ENCODE peak calls at places on chromosomes 13 and 19, in four cellular contexts. J is stimulated activated CD4-positive, alpha-beta T cell treated with anti-CD3 and anti-CD28 coated beads, TNF-alpha, amount 100 ng/mL, for 1 hour; B is globus pallidus; T is activated CD4-positive, CD25-positive, alpha-beta regulatory T cell treated with anti-CD3 and anti-CD28 coated beads, Interleukin-2, amount 50 U/mL, for 16 hours. G is an unnamed sample.

GRCh38 chr13:102089177-102089576 is 312.7 kb downstream of the FGF14 start:
- DNase-seq in B (no peak), J (no peak), T (no peak), G (no peak)

GRCh38 chr13:108629353-108629752 is at the start of gene MYO16:
- DNase-seq in T (no peak), J (no peak), B (no peak), G (no peak)

GRCh38 chr19:17194608-17195007 is 20.5 kb upstream of the USE1 start:
- DNase-seq in T (no peak), B (no peak), J (no peak), G (no peak)

GRCh38 chr19:29845576-29846176 is 33.9 kb downstream of the CCNE1 start:
- DNase-seq in J (no peak), T (no peak), B (peak; percentile 27), G (no peak)

GRCh38 chr13:103883152-103883551 is 816.9 kb upstream of the SLC10A2 start:
- DNase-seq in T (no peak), J (no peak), B (peak; percentile 92), G (peak; percentile 91)

GRCh38 chr13:43057653-43058317 is 34.4 kb downstream of the DNAJC15 start:
- DNase-seq in B (no peak), T (no peak), J (no peak), G (no peak)

GRCh38 chr13:93953856-93954255 is 525.6 kb downstream of the DCT start:
- DNase-seq in B (no peak), J (no peak), T (no peak), G (no peak)

GRCh38 chr13:27041341-27041740 is 130.3 kb downstream of the USP12 start:
- DNase-seq in T (no peak), J (no peak), B (no peak), G (no peak)

GRCh38 chr19:4596033-4596904 is 36.8 kb upstream of the SEMA6B start:
- DNase-seq in T (no peak), J (no peak), B (no peak), G (no peak)

GRCh38 chr13:24085662-24086061 is 74.9 kb upstream of the SPATA13 start:
- DNase-seq in B (no peak), T (no peak), J (no peak), G (no peak)

GRCh38 chr19:40642062-40642706 is 41.0 kb downstream of the LTBP4 start:
- DNase-seq in B (no peak), J (no peak), T (no peak), G (no peak)

GRCh38 chr13:51033431-51034185 is 77.5 kb downstream of the C13orf42 start:
- DNase-seq in J (no peak), T (no peak), B (no peak), G (no peak)

GRCh38 chr19:6707658-6708018 is 12.8 kb downstream of the C3 start:
- DNase-seq in B (no peak), J (no peak), T (no peak), G (no peak)

GRCh38 chr19:47608074-47608907 is 643 bp upstream of the BICRA start:
- DNase-seq in J (peak; percentile 98), B (peak; percentile 96), T (peak; percentile 86), G (peak; percentile 95)

GRCh38 chr13:36357692-36358091 is 11.5 kb upstream of the SPART start:
- DNase-seq in T (no peak), B (no peak), J (no peak), G (no peak)

GRCh38 chr19:539429-540030 is 4.3 kb upstream of the GZMM start:
- DNase-seq in J (no peak), B (no peak), T (no peak), G (no peak)

GRCh38 chr13:40058757-40059236 is 403.3 kb downstream of the COG6 start:
- DNase-seq in J (no peak), B (no peak), T (no peak), G (no peak)

GRCh38 chr19:35066691-35067563 is 25.4 kb downstream of the HPN start:
- DNase-seq in J (peak; percentile 94), B (peak; percentile 87), T (peak; percentile 77), G (peak; percentile 92)

GRCh38 chr19:21877976-21878375 is 42.0 kb upstream of the ZNF43 start:
- DNase-seq in B (no peak), J (no peak), T (no peak), G (no peak)

GRCh38 chr19:15684828-15685227 is 11.9 kb downstream of the CYP4F12 start:
- DNase-seq in T (no peak), B (no peak), J (no peak), G (no peak)

GRCh38 chr13:99314640-99315176 is 7.5 kb upstream of the GPR183 start:
- DNase-seq in B (no peak), T (peak; percentile 45), J (peak; percentile 33), G (no peak)